ENCODE peak calls at places on chromosomes 7 and 10, in nine cellular contexts. T is AG04450; B is esophagus squamous epithelium; A is stimulated activated CD4-positive, alpha-beta T cell treated with anti-CD3 and anti-CD28 coated beads, Interleukin-2, amount 100 ng/mL, for 24 hours; H is AML-193; K is activated naive CD8-positive, alpha-beta T cell treated with anti-CD3 and anti-CD28 coated beads, Interleukin-2, amount 50 U/mL, for 16 hours; Q is fibroblast of pulmonary artery; N is stromal cell of bone marrow; X is small intestine. E is an unnamed sample.

GRCh38 chr10:82742478-82742877 is 867.5 kb downstream of the NRG3 start:
- DNase-seq in T (no peak), B (no peak), A (no peak), H (no peak), K (no peak), Q (peak; percentile 73), N (peak; percentile 19), X (peak; percentile 0), E (no peak)

GRCh38 chr10:69496352-69497234 is 45.3 kb downstream of the TSPAN15 start:
- DNase-seq in T (no peak), B (no peak), A (no peak), H (no peak), K (no peak), Q (no peak), N (no peak), X (no peak), E (no peak)

GRCh38 chr7:116164552-116164951 is 45.8 kb upstream of the TES start:
- DNase-seq in T (no peak), B (no peak), A (no peak), H (no peak), K (no peak), Q (peak; percentile 21), N (no peak), X (no peak), E (no peak)

GRCh38 chr7:85074992-85075391 is 111.9 kb downstream of the SEMA3D start:
- DNase-seq in T (no peak), B (no peak), A (no peak), H (no peak), K (no peak), Q (no peak), N (no peak), X (no peak), E (no peak)

GRCh38 chr7:131131746-131132431 is 195.8 kb upstream of the MKLN1 start:
- DNase-seq in T (no peak), B (no peak), A (no peak), H (no peak), K (no peak), Q (no peak), N (no peak), X (no peak), E (no peak)

GRCh38 chr10:123013456-123014419 is 4.9 kb downstream of the ACADSB start:
- DNase-seq in T (no peak), B (no peak), A (no peak), H (no peak), K (no peak), Q (no peak), N (no peak), X (peak; percentile 27), E (no peak)

GRCh38 chr10:83713423-83713822 is 425.9 kb upstream of the GHITM start:
- DNase-seq in T (no peak), B (no peak), A (no peak), H (no peak), K (no peak), Q (no peak), N (no peak), X (no peak), E (no peak)

GRCh38 chr7:16739863-16740622 is 13.5 kb upstream of the TSPAN13 start:
- DNase-seq in T (peak; percentile 90), B (no peak), A (no peak), H (no peak), K (no peak), Q (peak; percentile 98), N (peak; percentile 98), X (peak; percentile 48), E (no peak)

GRCh38 chr7:38478404-38478803 is 152.8 kb downstream of the AMPH start:
- DNase-seq in T (no peak), B (no peak), A (no peak), H (no peak), K (no peak), Q (no peak), N (no peak), X (no peak), E (no peak)

GRCh38 chr10:105974803-105975456 is 1189.6 kb downstream of the SORCS1 start:
- DNase-seq in T (no peak), B (no peak), A (no peak), H (no peak), K (no peak), Q (peak; percentile 43), N (peak; percentile 10), X (peak; percentile 19), E (no peak)

GRCh38 chr7:128801667-128802066 is 9.9 kb downstream of the CCDC136 start:
- DNase-seq in T (no peak), B (no peak), A (no peak), H (no peak), K (no peak), Q (no peak), N (no peak), X (no peak), E (no peak)

GRCh38 chr7:72492446-72492845 is 80.3 kb upstream of the CALN1 start:
- DNase-seq in T (no peak), B (no peak), A (no peak), H (no peak), K (no peak), Q (no peak), N (no peak), X (no peak), E (no peak)

GRCh38 chr10:3464760-3465405 is 292.3 kb upstream of the PITRM1 start:
- DNase-seq in T (no peak), B (no peak), A (no peak), H (no peak), K (no peak), Q (peak; percentile 68), N (no peak), X (peak; percentile 62), E (no peak)

GRCh38 chr10:102119417-102120141 is 589 bp downstream of the LDB1 start:
- DNase-seq in T (peak; percentile 36), B (no peak), A (peak; percentile 59), H (peak; percentile 69), K (no peak), Q (peak; percentile 78), N (peak; percentile 64), X (peak; percentile 61), E (no peak)

GRCh38 chr7:157980774-157981173 is 606.8 kb downstream of the PTPRN2 start:
- DNase-seq in T (no peak), B (no peak), A (no peak), H (no peak), K (no peak), Q (no peak), N (no peak), X (no peak), E (no peak)

GRCh38 chr7:31458203-31458602 is 55.7 kb upstream of the ITPRID1 start:
- DNase-seq in T (no peak), B (no peak), A (no peak), H (no peak), K (no peak), Q (no peak), N (no peak), X (no peak), E (no peak)

GRCh38 chr7:134892002-134892693 is 94.2 kb upstream of the AGBL3 start:
- DNase-seq in T (peak; percentile 48), B (no peak), A (no peak), H (no peak), K (no peak), Q (peak; percentile 49), N (no peak), X (no peak), E (no peak)

GRCh38 chr7:150369740-150370501 is 1.3 kb downstream of the REPIN1 start:
- DNase-seq in T (no peak), B (no peak), A (no peak), H (no peak), K (no peak), Q (no peak), N (no peak), X (no peak), E (no peak)

GRCh38 chr10:69710008-69710905 is 80.2 kb downstream of the FAM241B start:
- DNase-seq in T (no peak), B (no peak), A (no peak), H (no peak), K (no peak), Q (no peak), N (no peak), X (peak; percentile 45), E (no peak)

GRCh38 chr7:136911362-136911761 is 42.9 kb downstream of the CHRM2 start:
- DNase-seq in T (no peak), B (no peak), A (no peak), H (no peak), K (no peak), Q (no peak), N (no peak), X (no peak), E (no peak)

GRCh38 chr7:25263292-25263691 is 35.0 kb upstream of the NPVF start:
- DNase-seq in T (no peak), B (no peak), A (no peak), H (no peak), K (no peak), Q (no peak), N (no peak), X (no peak), E (no peak)

GRCh38 chr7:75624134-75624832 is 114.5 kb downstream of the HIP1 start:
- DNase-seq in T (peak; percentile 26), B (no peak), A (no peak), H (peak; percentile 92), K (no peak), Q (peak; percentile 91), N (no peak), X (no peak), E (no peak)